ENCODE peak calls at places on chromosomes 4 and X, in five cellular contexts. Z, L, D, I and N are unnamed samples. For H3K36me3, the result is how much of the 10 kb centered on the place peaks cover.

GRCh38 chr4:89174784-89175183 is 63.5 kb downstream of the TIGD2 start:
- DNase-seq in L (no peak), D (no peak), Z (no peak), I (no peak), N (no peak)

GRCh38 chr4:170388255-170388654 is 298.5 kb upstream of the AADAT start:
- DNase-seq in Z (no peak), L (peak), D (no peak), I (no peak), N (no peak)

GRCh38 chr4:128974203-128974602 is 119.1 kb downstream of the SCLT1 start:
- DNase-seq in Z (no peak), D (no peak), L (peak), I (no peak), N (no peak)

GRCh38 chr4:93791570-93792195 is 36.9 kb upstream of the ATOH1 start:
- DNase-seq in L (peak), D (no peak), Z (peak), I (peak), N (no peak)

GRCh38 chr4:105126311-105127153 is 20.1 kb upstream of the TET2 start:
- DNase-seq in Z (no peak), I (no peak), D (no peak), L (peak), N (no peak)

GRCh38 chr4:137393043-137393442 is 139.3 kb downstream of the PCDH18 start:
- DNase-seq in L (peak), Z (no peak), D (no peak), I (peak), N (no peak)

GRCh38 chr4:2792711-2793577 is at the start of gene SH3BP2:
- DNase-seq in L (peak), D (peak), I (peak), Z (peak), N (no peak)

GRCh38 chrX:30887721-30888120 is 1.3 kb downstream of the TAB3 start:
- DNase-seq in D (no peak), I (no peak), Z (no peak), L (no peak), N (no peak)

GRCh38 chrX:119201570-119201969 is 34.5 kb upstream of the PGRMC1 start:
- DNase-seq in D (no peak), L (no peak), Z (no peak), I (no peak), N (no peak)

GRCh38 chrX:30150196-30150895 is 65.0 kb upstream of the MAGEB2 start:
- DNase-seq in L (no peak), D (no peak), I (no peak), Z (no peak), N (no peak)

GRCh38 chr4:155497306-155497705 is 120.5 kb upstream of the MAP9 start:
- DNase-seq in L (no peak), D (no peak), Z (no peak), I (no peak), N (no peak)

GRCh38 chr4:98946359-98946758 is 17.4 kb upstream of the EIF4E start:
- DNase-seq in I (no peak), D (no peak), L (no peak), Z (no peak), N (no peak)

GRCh38 chr4:129163427-129163826 is 67.5 kb downstream of the C4orf33 start:
- DNase-seq in I (no peak), Z (no peak), D (no peak), L (no peak), N (no peak)

GRCh38 chr4:156888762-156889161 is 82.8 kb downstream of the PDGFC start:
- DNase-seq in Z (no peak), D (no peak), L (peak), I (no peak), N (peak)

GRCh38 chrX:23003121-23003520 is 3.4 kb downstream of the DDX53 start:
- DNase-seq in I (no peak), D (no peak), Z (no peak), L (peak), N (no peak)

GRCh38 chr4:156158747-156159146 is 205.1 kb upstream of the CTSO start:
- DNase-seq in L (no peak), Z (no peak), I (no peak), D (no peak), N (no peak)

GRCh38 chr4:17068396-17068795 is 170.0 kb upstream of the LDB2 start:
- DNase-seq in D (no peak), Z (no peak), L (no peak), I (no peak), N (no peak)

GRCh38 chr4:112280657-112281056 is 5.0 kb downstream of the TIFA start:
- DNase-seq in D (no peak), I (no peak), L (peak), Z (no peak), N (no peak)

GRCh38 chr4:162523171-162523570 is 359.4 kb upstream of the FSTL5 start:
- DNase-seq in D (no peak), Z (no peak), I (no peak), L (no peak), N (peak)

GRCh38 chr4:111174331-111174730 is 551.5 kb upstream of the PITX2 start:
- DNase-seq in D (no peak), L (no peak), I (no peak), Z (no peak), N (no peak)

GRCh38 chr4:38654273-38654672 is 9.7 kb upstream of the KLF3 start:
- DNase-seq in L (no peak), D (no peak), Z (no peak), I (no peak), N (no peak)

GRCh38 chr4:108766058-108766457 is 3.2 kb upstream of the ETNPPL start:
- DNase-seq in D (no peak), Z (no peak), L (no peak), I (no peak), N (no peak)

GRCh38 chrX:140697618-140698017 is 11.9 kb upstream of the LINC00632 start:
- DNase-seq in Z (no peak), L (no peak), I (no peak), D (no peak), N (no peak)

GRCh38 chrX:142999209-142999720 is 26.5 kb upstream of the SPANXN4 start:
- DNase-seq in Z (no peak), L (no peak), I (no peak), D (no peak), N (no peak)

GRCh38 chr4:169914871-169915270 is 111.3 kb downstream of the MFAP3L start:
- DNase-seq in L (no peak), D (no peak), Z (no peak), I (no peak), N (no peak)

GRCh38 chr4:7062816-7063215 is 5.0 kb downstream of the GRPEL1 start:
- DNase-seq in I (no peak), D (no peak), Z (no peak), L (no peak), N (no peak)

GRCh38 chr4:7061815-7062214 is 6.0 kb downstream of the GRPEL1 start:
- DNase-seq in D (no peak), I (no peak), L (no peak), Z (no peak), N (no peak)

GRCh38 chr4:7059673-7060072 is 8.2 kb downstream of the GRPEL1 start:
- DNase-seq in I (no peak), Z (no peak), D (no peak), L (no peak), N (no peak)

GRCh38 chr4:7058792-7059191 is 9.1 kb downstream of the GRPEL1 start:
- DNase-seq in D (no peak), L (no peak), Z (no peak), I (no peak), N (no peak)

GRCh38 chr4:7060346-7061150 is 7.3 kb downstream of the GRPEL1 start:
- DNase-seq in D (no peak), Z (no peak), I (no peak), L (no peak), N (no peak)
- H3K36me3 ChIP-seq in D (under half), Z (under half), I (under half), L (half or more), N (under half)

DNA sequence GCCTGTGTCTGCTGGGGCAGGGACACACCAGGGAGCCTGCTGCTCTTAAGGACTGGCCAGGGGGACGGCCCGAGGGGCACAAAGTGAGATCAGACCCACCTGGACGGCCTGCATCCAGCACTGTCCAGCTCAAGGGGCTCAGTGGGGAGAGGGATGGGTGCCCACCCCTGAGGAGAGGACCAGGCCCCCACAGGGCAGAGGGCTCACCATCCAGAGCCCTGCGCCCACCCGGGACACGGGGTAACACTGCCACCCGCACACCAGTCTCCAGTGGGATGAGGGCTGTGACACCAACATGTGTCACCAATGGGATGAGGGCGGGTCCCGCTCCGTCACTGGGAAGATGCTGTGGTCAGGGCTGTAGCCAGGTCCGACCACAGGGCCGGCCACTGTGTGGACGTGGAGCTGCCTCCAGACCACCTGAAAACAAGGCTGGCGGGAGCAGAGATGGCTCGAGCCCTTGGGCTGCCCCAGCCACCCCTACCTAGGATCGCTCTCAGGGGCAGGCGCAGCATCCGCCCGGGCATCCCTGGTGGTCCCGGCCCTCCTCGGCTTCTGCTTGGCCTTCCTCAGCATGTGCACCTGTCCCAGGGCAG is 13.1 kb downstream of the DGKQ start:
- DNase-seq in Z (no peak), I (no peak), D (peak), L (no peak), N (no peak)
- H3K36me3 ChIP-seq in Z (under half), I (under half), D (under half), L (under half), N (under half)

GRCh38 chr4:7067523-7068278 is at the start of gene GRPEL1:
- DNase-seq in I (peak), Z (peak), D (peak), L (peak), N (peak)

GRCh38 chr4:7067147-7067522 is 729 bp downstream of the GRPEL1 start:
- DNase-seq in L (peak), I (no peak), Z (no peak), D (peak), N (no peak)

GRCh38 chr4:7066493-7066892 is 1.4 kb downstream of the GRPEL1 start:
- DNase-seq in I (no peak), D (no peak), Z (no peak), L (no peak), N (no peak)

GRCh38 chr4:7066006-7066405 is 1.9 kb downstream of the GRPEL1 start:
- DNase-seq in L (no peak), Z (no peak), I (no peak), D (no peak), N (no peak)

GRCh38 chr4:7063362-7063761 is 4.5 kb downstream of the GRPEL1 start:
- DNase-seq in Z (no peak), D (no peak), I (no peak), L (no peak), N (no peak)
- H3K36me3 ChIP-seq in Z (under half), D (under half), I (under half), L (half or more), N (under half)

DNA sequence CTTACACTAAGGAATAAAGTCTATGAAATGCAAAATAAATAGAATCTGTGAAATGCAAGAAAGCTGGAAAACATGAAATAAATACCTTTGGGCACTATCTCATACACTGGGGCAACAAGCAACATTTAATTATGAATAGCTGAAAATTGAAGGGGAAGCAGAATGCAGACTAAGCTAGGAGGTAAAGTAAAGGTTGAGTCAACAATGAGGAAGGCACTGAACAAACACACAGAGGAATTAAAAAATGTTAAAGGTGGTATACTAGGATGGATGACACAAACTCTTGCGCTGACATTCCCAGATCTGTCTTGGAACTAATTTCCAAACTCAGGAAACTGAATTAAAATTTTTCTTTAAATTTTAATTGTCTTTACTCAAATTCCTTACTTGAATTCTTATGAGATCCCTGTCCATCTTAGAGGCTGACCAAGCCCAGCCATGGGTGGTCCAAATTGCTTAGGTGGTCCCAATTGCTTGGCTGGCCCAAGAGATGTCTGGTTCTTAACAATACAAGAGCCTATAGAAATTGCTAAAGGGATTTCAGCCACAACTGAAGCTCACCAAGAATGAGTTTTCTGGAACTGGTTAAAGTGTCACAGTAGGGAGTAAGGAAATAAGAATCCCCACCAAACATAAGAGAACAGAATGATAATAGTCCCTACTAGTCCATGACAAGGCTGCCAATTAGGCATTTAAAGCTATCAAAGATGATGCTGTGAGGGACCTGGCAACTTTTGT is 41.3 kb upstream of the ZCCHC13 start:
- DNase-seq in L (no peak), I (no peak), Z (no peak), D (no peak), N (no peak)
- H3K36me3 ChIP-seq in L (under half), I (under half), Z (under half), D (under half), N (under half)

DNA sequence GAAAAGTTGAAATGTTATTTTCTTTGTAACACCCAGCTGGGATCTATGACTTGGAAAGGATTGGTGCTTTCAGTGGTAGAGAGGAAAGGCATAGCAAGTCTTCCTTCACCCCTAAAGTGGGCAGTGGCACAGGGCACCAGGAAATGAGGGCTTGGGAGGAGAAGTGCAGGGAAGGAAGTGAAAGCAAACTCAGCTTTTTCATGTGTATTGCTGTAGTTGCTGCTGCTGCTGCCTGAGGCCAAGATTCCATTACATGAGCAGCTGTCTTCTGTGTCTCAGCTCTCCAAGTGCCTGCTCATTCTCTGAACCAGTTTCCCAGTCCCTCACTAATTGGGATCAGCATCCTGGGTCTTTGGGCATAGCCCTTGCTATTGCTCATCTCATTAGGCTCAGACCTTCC is 2.6 kb downstream of the HCCS start:
- DNase-seq in D (no peak), Z (peak), I (no peak), L (peak), N (no peak)
- H3K36me3 ChIP-seq in D (under half), Z (under half), I (under half), L (under half), N (under half)

GRCh38 chr4:1017211-1017610 is 5.8 kb downstream of the FGFRL1 start:
- DNase-seq in D (no peak), L (no peak), Z (no peak), I (no peak), N (no peak)

GRCh38 chr4:1015746-1016145 is 4.3 kb downstream of the FGFRL1 start:
- DNase-seq in Z (no peak), L (no peak), D (no peak), I (no peak), N (no peak)

GRCh38 chr4:1018147-1019020 is 7.0 kb downstream of the FGFRL1 start:
- DNase-seq in I (no peak), D (no peak), L (no peak), Z (no peak), N (no peak)

GRCh38 chr4:1019320-1019719 is 7.9 kb downstream of the FGFRL1 start:
- DNase-seq in I (no peak), L (no peak), D (no peak), Z (no peak), N (no peak)

GRCh38 chr4:1017706-1018105 is 6.3 kb downstream of the FGFRL1 start:
- DNase-seq in I (no peak), D (no peak), L (no peak), Z (no peak), N (no peak)
- H3K36me3 ChIP-seq in I (under half), D (under half), L (under half), Z (under half), N (under half)

GRCh38 chrX:47209508-47210238 is 8.8 kb upstream of the CDK16 start:
- DNase-seq in I (no peak), D (peak), L (no peak), Z (no peak), N (no peak)
- H3K36me3 ChIP-seq in I (under half), D (under half), L (half or more), Z (under half), N (under half)

GRCh38 chr4:134390327-134390726 is 188.7 kb upstream of the PABPC4L start:
- DNase-seq in I (no peak), Z (no peak), L (no peak), D (no peak), N (no peak)
- H3K36me3 ChIP-seq in I (under half), Z (under half), L (under half), D (under half), N (under half)

GRCh38 chr4:180811556-180811955 is 1431.6 kb upstream of the TENM3 start:
- DNase-seq in I (no peak), D (no peak), Z (no peak), L (peak), N (no peak)
- H3K36me3 ChIP-seq in I (under half), D (under half), Z (under half), L (under half), N (under half)